ENCODE peak calls at places on chromosomes 5 and 9, in ten cellular contexts. G is MV-4-11; F is HFF-Myc; N is stimulated activated CD4-positive, alpha-beta T cell treated with anti-CD3 and anti-CD28 coated beads, Interleukin-1b, Interleukin-23, amount 100 ng/mL, for 4 hours; Y is stimulated activated CD8-positive, alpha-beta memory T cell treated with anti-CD3 and anti-CD28 coated beads, Interleukin-2, amount 100 ng/mL, for 1 hour; E is Caco-2; X is activated T-cell treated with anti-CD3 and anti-CD28 coated beads for 1 hour; S is left ventricle myocardium superior; D is Calu3; B is SW 1271. W is an unnamed sample.

GRCh38 chr5:35117960-35118359 is 70.2 kb upstream of the AGXT2 start:
- DNase-seq in N (no peak), Y (no peak), B (peak), X (no peak), F (no peak), S (no peak), D (no peak), E (no peak), G (peak), W (no peak)

GRCh38 chr5:178143901-178144300 is 9.8 kb downstream of the NHP2 start:
- DNase-seq in D (no peak), E (no peak), X (no peak), B (no peak), N (no peak), S (peak), F (no peak), Y (no peak), G (no peak), W (no peak)

GRCh38 chr5:129807162-129807814 is 59.4 kb downstream of the MINAR2 start:
- DNase-seq in G (peak), S (no peak), D (no peak), Y (no peak), F (no peak), X (no peak), E (no peak), B (no peak), N (no peak), W (no peak)

GRCh38 chr5:131224387-131225191 is 39.3 kb upstream of the CDC42SE2 start:
- DNase-seq in X (no peak), G (peak), N (no peak), D (no peak), E (no peak), S (peak), F (no peak), B (no peak), Y (no peak), W (no peak)

GRCh38 chr5:144460608-144461007 is 289.9 kb downstream of the KCTD16 start:
- DNase-seq in D (no peak), Y (no peak), G (no peak), E (no peak), N (no peak), S (no peak), B (no peak), F (no peak), X (no peak), W (no peak)

GRCh38 chr9:122016789-122017188 is 76.3 kb downstream of the TTLL11 start:
- DNase-seq in S (no peak), F (no peak), B (no peak), Y (no peak), X (no peak), G (no peak), D (no peak), E (no peak), N (no peak), W (no peak)

GRCh38 chr9:121071356-121071755 is 3.4 kb upstream of the CNTRL start:
- DNase-seq in F (no peak), B (no peak), D (no peak), G (no peak), Y (no peak), N (no peak), S (no peak), X (no peak), E (no peak), W (no peak)

GRCh38 chr9:89872913-89873707 is 268.3 kb downstream of the GADD45G start:
- DNase-seq in G (no peak), E (no peak), B (no peak), F (no peak), D (no peak), Y (no peak), X (no peak), S (peak), N (no peak), W (no peak)

GRCh38 chr9:70883056-70883455 is 238.4 kb downstream of the TRPM3 start:
- DNase-seq in X (no peak), G (no peak), N (no peak), S (no peak), B (no peak), E (no peak), D (no peak), F (peak), Y (no peak), W (no peak)

GRCh38 chr9:110257097-110257955 is 1.0 kb upstream of the TXN start:
- DNase-seq in D (no peak), G (peak), N (no peak), X (no peak), S (peak), Y (no peak), B (peak), E (no peak), F (no peak), W (peak)

GRCh38 chr9:127767405-127767804 is 11.1 kb downstream of the SH2D3C start:
- DNase-seq in G (no peak), B (no peak), X (no peak), N (no peak), D (no peak), F (no peak), E (no peak), S (no peak), Y (no peak), W (no peak)

GRCh38 chr9:125699870-125700269 is 7.1 kb downstream of the MAPKAP1 start:
- DNase-seq in Y (no peak), N (no peak), E (no peak), G (no peak), S (no peak), D (no peak), F (no peak), X (no peak), B (no peak), W (no peak)

GRCh38 chr9:94874316-94874715 is 147.8 kb downstream of the AOPEP start:
- DNase-seq in F (no peak), Y (no peak), S (no peak), G (no peak), D (no peak), N (no peak), B (no peak), X (no peak), E (no peak), W (no peak)

GRCh38 chr5:20466507-20466906 is 478.5 kb upstream of the CDH18 start:
- DNase-seq in N (no peak), F (no peak), G (no peak), B (no peak), S (no peak), Y (no peak), E (no peak), X (no peak), D (no peak), W (no peak)

GRCh38 chr5:172114875-172115422 is 73.1 kb downstream of the STK10 start:
- DNase-seq in B (no peak), Y (peak), F (no peak), N (peak), X (peak), G (peak), S (peak), D (no peak), E (no peak), W (no peak)

GRCh38 chr9:13266172-13266571 is 13.3 kb downstream of the MPDZ start:
- DNase-seq in E (no peak), B (peak), F (no peak), N (no peak), X (no peak), Y (no peak), D (no peak), S (no peak), G (no peak), W (no peak)

GRCh38 chr5:166977916-166978434 is 1313.5 kb upstream of the WWC1 start:
- DNase-seq in N (no peak), E (no peak), D (no peak), B (no peak), G (no peak), X (no peak), Y (no peak), F (no peak), S (no peak), W (no peak)

GRCh38 chr5:143201589-143201988 is 201.9 kb downstream of the NR3C1 start:
- DNase-seq in G (peak), S (no peak), Y (no peak), D (no peak), E (no peak), N (no peak), B (no peak), F (no peak), X (no peak), W (peak)

GRCh38 chr5:61604626-61605025 is 272.6 kb downstream of the ZSWIM6 start:
- DNase-seq in Y (no peak), N (no peak), F (no peak), B (no peak), D (no peak), S (no peak), E (no peak), G (no peak), X (no peak), W (no peak)

GRCh38 chr5:68950111-68950510 is 143.7 kb upstream of the SLC30A5 start:
- DNase-seq in Y (no peak), D (no peak), X (no peak), F (no peak), B (no peak), N (no peak), S (no peak), G (no peak), E (no peak), W (no peak)

GRCh38 chr5:170508036-170508435 is 4.2 kb downstream of the KCNIP1 start:
- DNase-seq in X (no peak), N (no peak), D (no peak), F (no peak), S (no peak), G (no peak), B (no peak), Y (no peak), E (no peak), W (no peak)

GRCh38 chr5:15993334-15993733 is 186.3 kb downstream of the MARCHF11 start:
- DNase-seq in G (no peak), X (no peak), B (peak), E (no peak), F (no peak), N (no peak), D (no peak), Y (no peak), S (no peak), W (no peak)

GRCh38 chr5:61575103-61575502 is 243.0 kb downstream of the ZSWIM6 start:
- DNase-seq in E (no peak), D (no peak), F (peak), B (peak), S (no peak), G (no peak), N (no peak), X (no peak), Y (no peak), W (no peak)

GRCh38 chr9:107367727-107368502 is 84.8 kb downstream of the RAD23B start:
- DNase-seq in G (no peak), B (no peak), D (no peak), N (no peak), X (no peak), Y (no peak), F (no peak), E (peak), S (no peak), W (peak)

GRCh38 chr9:89999534-90000370 is 394.9 kb downstream of the GADD45G start:
- DNase-seq in D (peak), X (peak), F (no peak), N (peak), B (no peak), G (peak), E (peak), S (peak), Y (no peak), W (peak)

GRCh38 chr5:66932446-66932845 is 264.2 kb downstream of the CD180 start:
- DNase-seq in D (no peak), E (no peak), Y (no peak), G (no peak), X (no peak), N (no peak), F (no peak), S (no peak), B (no peak), W (no peak)

GRCh38 chr5:83877911-83878706 is 157.5 kb upstream of the HAPLN1 start:
- DNase-seq in D (no peak), S (no peak), F (no peak), Y (no peak), G (no peak), E (no peak), X (no peak), B (no peak), N (no peak), W (no peak)

GRCh38 chr9:123997665-123998277 is 13.8 kb upstream of the LHX2 start:
- DNase-seq in S (peak), N (no peak), B (no peak), X (no peak), F (no peak), Y (no peak), G (peak), D (no peak), E (no peak), W (no peak)

GRCh38 chr9:32631991-32632390 is 3.5 kb downstream of the TAF1L start:
- DNase-seq in F (no peak), G (no peak), S (no peak), E (peak), D (no peak), N (no peak), Y (no peak), B (no peak), X (no peak), W (peak)

GRCh38 chr5:157116483-157116954 is 7.7 kb upstream of the HAVCR2 start:
- DNase-seq in G (no peak), N (no peak), B (no peak), X (no peak), D (no peak), E (no peak), Y (no peak), F (no peak), S (no peak), W (no peak)

GRCh38 chr5:134245101-134245604 is 19.3 kb upstream of the PPP2CA start:
- DNase-seq in D (peak), S (peak), E (peak), F (peak), X (no peak), G (no peak), N (no peak), Y (no peak), B (peak), W (peak)